ENCODE peak calls at places on chromosome 10, in four cellular contexts. I is M059J; M is left ventricle myocardium inferior; A is naive thymus-derived CD8-positive, alpha-beta T cell. P is an unnamed sample.
A peak's percentile ranks its signal among the peaks of the same experiment; 100 is the strongest.

GRCh38 chr10:125146791-125147604 is 13.4 kb downstream of the CTBP2 start:
- DNase-seq in I (no peak), M (no peak), A (no peak), P (no peak)

GRCh38 chr10:78510566-78511323 is 477.1 kb downstream of the RPS24 start:
- DNase-seq in I (no peak), M (no peak), A (no peak), P (no peak)

GRCh38 chr10:79333513-79333912 is 13.8 kb upstream of the PPIF start:
- DNase-seq in I (peak; percentile 85), M (no peak), A (no peak), P (no peak)

GRCh38 chr10:51010977-51011376 is 63.3 kb upstream of the PRKG1 start:
- DNase-seq in I (peak; percentile 47), M (no peak), A (peak; percentile 21), P (no peak)

GRCh38 chr10:115065731-115066130 is 27.4 kb upstream of the ATRNL1 start:
- DNase-seq in I (no peak), M (no peak), A (no peak), P (no peak)

GRCh38 chr10:57769298-57769697 is 498.4 kb downstream of the IPMK start:
- DNase-seq in I (no peak), M (no peak), A (no peak), P (no peak)

GRCh38 chr10:103718247-103718620 is 137.1 kb downstream of the SH3PXD2A start:
- DNase-seq in I (no peak), M (no peak), A (no peak), P (no peak)

GRCh38 chr10:94123253-94123995 is 129.7 kb downstream of the PLCE1 start:
- DNase-seq in I (peak; percentile 88), M (no peak), A (no peak), P (no peak)

GRCh38 chr10:31838065-31838464 is 90.6 kb downstream of the ARHGAP12 start:
- DNase-seq in I (no peak), M (no peak), A (no peak), P (no peak)

GRCh38 chr10:48465860-48466521 is 138.9 kb downstream of the ARHGAP22 start:
- DNase-seq in I (no peak), M (no peak), A (no peak), P (no peak)